ENCODE peak calls at places on chromosomes 7 and 10, in seven cellular contexts. F is H9, N is WTC11, U is upper lobe of right lung, D is stomach, W is progenitor cell of endocrine pancreas, Z is A549. O is an unnamed sample.

GRCh38 chr7:57308631-57309408 is 141.2 kb upstream of the ZNF716 start:
- DNase-seq in F (no peak), N (peak), U (no peak), D (no peak), W (no peak), Z (no peak), O (no peak)

GRCh38 chr10:127997241-127997640 is 90.3 kb downstream of the PTPRE start:
- DNase-seq in F (no peak), N (no peak), U (peak), D (no peak), W (no peak), Z (no peak), O (no peak)

GRCh38 chr7:111088328-111088727 is 2.6 kb upstream of the LRRN3 start:
- DNase-seq in F (no peak), N (no peak), U (no peak), D (no peak), W (no peak), Z (no peak), O (no peak)

GRCh38 chr7:129828989-129829676 is 123.6 kb downstream of the UBE2H start:
- DNase-seq in F (peak), N (no peak), U (no peak), D (no peak), W (no peak), Z (no peak), O (no peak)

GRCh38 chr10:48194830-48195229 is 79.7 kb downstream of the FRMPD2 start:
- DNase-seq in F (no peak), N (no peak), U (no peak), D (no peak), W (no peak), Z (peak), O (no peak)

GRCh38 chr7:102973096-102973802 is 60.4 kb downstream of the LRRC17 start:
- DNase-seq in F (no peak), N (no peak), U (no peak), D (no peak), W (no peak), Z (peak), O (no peak)

GRCh38 chr7:11341285-11341944 is 367.7 kb downstream of the PHF14 start:
- DNase-seq in F (no peak), N (no peak), U (no peak), D (no peak), W (no peak), Z (peak), O (no peak)

GRCh38 chr10:5976689-5977470 is 463 bp downstream of the IL15RA start:
- DNase-seq in F (peak), N (peak), U (peak), D (peak), W (peak), Z (peak), O (no peak)

GRCh38 chr10:84342584-84342983 is 14.2 kb downstream of the CCSER2 start:
- DNase-seq in F (no peak), N (no peak), U (no peak), D (no peak), W (no peak), Z (no peak), O (no peak)

GRCh38 chr7:2314209-2314955 is at the start of gene SNX8:
- DNase-seq in F (peak), N (peak), U (peak), D (peak), W (peak), Z (peak), O (peak)
- TF ChIP-seq CTCF in F (peak), N (no peak), U (no peak), D (no peak), W (no peak), Z (no peak), O (no peak)

DNA sequence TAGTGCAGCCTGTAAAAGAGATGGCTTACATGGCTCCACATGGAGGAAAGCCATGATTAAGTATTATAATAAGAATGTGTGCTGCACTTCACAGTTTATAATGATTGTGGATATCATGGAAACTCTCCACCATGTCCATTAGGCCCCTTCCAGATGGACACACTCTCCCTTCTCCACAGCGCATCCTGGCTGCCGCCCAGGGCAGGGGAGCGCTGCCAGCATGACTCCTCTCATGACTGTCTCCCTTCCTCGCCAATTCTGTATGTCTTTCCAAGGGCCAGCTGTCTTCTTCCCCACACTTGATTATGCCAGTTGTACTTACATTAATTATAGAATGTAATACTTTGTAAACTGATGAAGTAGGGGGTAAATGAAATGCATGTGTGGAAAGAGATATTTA is 259.3 kb upstream of the TMEM72 start:
- DNase-seq in F (no peak), N (no peak), U (no peak), D (no peak), W (no peak), Z (no peak), O (no peak)
- TF ChIP-seq CTCF in F (no peak), N (no peak), U (no peak), D (no peak), W (no peak), Z (no peak), O (no peak)

DNA sequence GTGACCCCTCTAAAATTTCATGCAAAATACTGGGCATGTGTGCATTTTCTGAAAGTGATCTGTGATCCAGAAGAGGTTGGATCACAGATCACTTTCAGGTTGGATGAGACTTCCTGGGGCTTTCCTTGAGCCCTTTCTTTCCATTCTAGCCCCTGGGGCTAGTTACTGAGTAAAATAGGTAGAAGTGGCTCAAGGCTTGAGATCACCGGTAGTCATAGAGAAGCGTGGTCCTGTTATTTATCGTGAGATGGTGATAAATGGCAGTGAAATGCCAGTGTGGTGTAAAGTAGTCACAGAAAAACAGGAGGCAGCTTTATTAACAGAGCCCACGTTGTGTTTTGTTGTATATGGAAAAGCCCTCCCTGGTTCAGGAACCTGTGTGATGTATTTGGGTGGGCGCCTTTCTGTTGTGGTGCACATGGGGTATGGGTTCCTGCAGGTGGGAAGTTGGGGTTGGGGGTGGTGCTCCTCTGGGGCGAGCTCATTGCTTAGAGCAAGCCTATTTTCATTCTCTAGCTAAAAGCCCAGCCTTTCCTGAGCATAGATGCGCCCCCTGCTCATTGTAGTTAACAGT is 34.0 kb upstream of the SH2D4B start:
- DNase-seq in F (no peak), N (no peak), U (no peak), D (no peak), W (no peak), Z (no peak), O (no peak)
- TF ChIP-seq CTCF in F (no peak), N (no peak), U (no peak), D (no peak), W (no peak), Z (no peak), O (no peak)

DNA sequence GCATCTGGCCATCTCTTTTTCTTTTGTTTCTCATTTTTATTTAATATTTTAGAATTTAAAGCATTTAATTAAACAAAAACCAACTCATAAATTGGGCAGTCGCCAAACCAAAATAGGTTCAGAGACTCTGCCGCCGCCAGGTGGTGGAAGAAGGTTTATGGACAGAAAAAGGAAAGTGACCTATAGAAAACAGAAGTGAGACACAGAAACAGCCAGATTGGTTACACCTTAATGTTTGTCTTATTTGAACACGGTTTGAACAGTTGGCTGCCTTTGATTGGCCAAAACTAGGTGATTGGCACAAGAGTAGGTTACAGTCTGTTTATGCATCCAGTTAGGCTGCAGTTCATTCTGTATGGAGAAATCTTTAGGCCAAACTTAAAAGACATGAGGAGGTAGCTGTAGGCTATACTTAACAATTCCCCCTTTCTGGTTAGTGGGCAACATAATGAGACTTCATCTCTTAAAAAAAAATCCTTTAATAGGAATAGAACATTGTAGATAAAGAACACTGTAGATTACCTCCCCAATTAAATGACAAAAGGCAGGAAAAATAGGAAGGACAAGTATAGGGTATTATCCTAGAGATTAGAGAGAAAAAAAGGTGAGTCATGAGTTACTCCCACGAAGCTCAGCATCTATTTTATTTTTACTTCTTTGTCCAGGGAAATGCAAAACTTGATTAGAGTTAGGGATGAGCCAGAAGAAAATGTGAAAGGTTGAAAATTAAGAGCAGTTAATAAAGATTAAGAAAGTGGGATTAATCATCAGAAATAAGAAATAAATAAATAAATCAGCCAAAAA is 23.9 kb upstream of the CYCS start:
- DNase-seq in F (no peak), N (no peak), U (no peak), D (no peak), W (no peak), Z (peak), O (no peak)
- TF ChIP-seq CTCF in F (peak), N (no peak), U (no peak), D (no peak), W (no peak), Z (no peak), O (no peak)

GRCh38 chr10:23535381-23535780 is 96.5 kb downstream of the OTUD1 start:
- DNase-seq in F (no peak), N (no peak), U (no peak), D (no peak), W (no peak), Z (no peak), O (no peak)
- TF ChIP-seq CTCF in F (peak), N (no peak), U (peak), D (no peak), W (no peak), Z (no peak), O (no peak)

O was measured in mesothelial cell of epicardium.